ENCODE peak calls at places on chromosomes 2 and 18, in four cellular contexts. L, I, X and Z are unnamed samples.

GRCh38 chr2:201261471-201261870 is 1.1 kb downstream of the CASP8 start:
- DNase-seq in X (no peak), I (peak; percentile 36), L (peak; percentile 41), Z (no peak)

GRCh38 chr18:24731981-24732380 is 271.5 kb downstream of the HRH4 start:
- DNase-seq in L (no peak), X (no peak), I (no peak), Z (no peak)

GRCh38 chr2:183614797-183615429 is 490.7 kb downstream of the NUP35 start:
- DNase-seq in L (no peak), I (no peak), X (peak; percentile 37), Z (no peak)

GRCh38 chr2:122634261-122634660 is 878.8 kb downstream of the TSN start:
- DNase-seq in L (no peak), I (no peak), X (no peak), Z (no peak)

GRCh38 chr2:119352357-119352756 is 14.3 kb downstream of the C2orf76 start:
- DNase-seq in L (no peak), X (no peak), I (no peak), Z (no peak)

GRCh38 chr2:218396688-218397501 is 2.8 kb upstream of the CTDSP1 start:
- DNase-seq in X (peak; percentile 83), L (peak; percentile 65), I (peak; percentile 37), Z (no peak)

GRCh38 chr2:49948091-49948490 is 793.8 kb upstream of the FSHR start:
- DNase-seq in L (no peak), I (no peak), X (no peak), Z (no peak)

GRCh38 chr18:24200494-24200893 is 61.6 kb downstream of the CABYR start:
- DNase-seq in L (no peak), X (no peak), I (no peak), Z (no peak)

GRCh38 chr2:173075056-173075780 is 428 bp upstream of the MAP3K20 start:
- DNase-seq in X (peak; percentile 30), I (peak; percentile 2), L (no peak), Z (no peak)

GRCh38 chr18:40662898-40663437 is 1292.1 kb upstream of the PIK3C3 start:
- DNase-seq in L (no peak), I (no peak), X (no peak), Z (no peak)

GRCh38 chr2:62568983-62569837 is 63.2 kb upstream of the TMEM17 start:
- DNase-seq in L (no peak), I (no peak), X (no peak), Z (peak; percentile 8)

GRCh38 chr18:29012364-29012763 is 835.4 kb upstream of the CDH2 start:
- DNase-seq in X (no peak), L (no peak), I (no peak), Z (no peak)

GRCh38 chr2:187078297-187078696 is 229.3 kb upstream of the ZSWIM2 start:
- DNase-seq in X (no peak), I (no peak), L (no peak), Z (no peak)

GRCh38 chr2:66440011-66440542 is 5.2 kb downstream of the MEIS1 start:
- DNase-seq in L (no peak), I (no peak), X (peak; percentile 15), Z (no peak)

GRCh38 chr2:240236217-240237111 is 96.0 kb upstream of the OTOS start:
- DNase-seq in X (peak; percentile 41), I (no peak), L (no peak), Z (no peak)

GRCh38 chr2:240478346-240479110 is 43.1 kb downstream of the GPC1 start:
- DNase-seq in L (no peak), I (no peak), X (no peak), Z (no peak)

GRCh38 chr2:1817256-1818127 is 73.2 kb upstream of the PXDN start:
- DNase-seq in X (peak; percentile 48), L (peak; percentile 25), I (peak; percentile 50), Z (peak; percentile 58)

GRCh38 chr2:236642584-236643291 is 73.1 kb downstream of the ACKR3 start:
- DNase-seq in I (no peak), X (no peak), L (no peak), Z (no peak)

GRCh38 chr2:178764097-178764496 is 43.1 kb downstream of the TTN start:
- DNase-seq in X (no peak), I (no peak), L (no peak), Z (no peak)

GRCh38 chr2:84619784-84620371 is 103.6 kb downstream of the DNAH6 start:
- DNase-seq in X (no peak), L (no peak), I (no peak), Z (no peak)

GRCh38 chr2:164920430-164920829 is 34.9 kb downstream of the SLC38A11 start:
- DNase-seq in I (no peak), X (no peak), L (no peak), Z (no peak)

GRCh38 chr2:157789161-157789720 is 86.9 kb downstream of the ACVR1 start:
- DNase-seq in I (no peak), L (no peak), X (no peak), Z (no peak)

GRCh38 chr2:73050011-73050617 is 21.4 kb downstream of the SFXN5 start:
- DNase-seq in X (no peak), L (no peak), I (no peak), Z (no peak)

GRCh38 chr2:216604458-216604857 is 28.8 kb upstream of the IGFBP2 start:
- DNase-seq in I (no peak), X (no peak), L (no peak), Z (no peak)

GRCh38 chr2:230684222-230685164 is 28.1 kb upstream of the CAB39 start:
- DNase-seq in X (peak; percentile 2), L (no peak), I (no peak), Z (peak; percentile 34)

GRCh38 chr18:62763101-62763521 is 47.8 kb downstream of the PHLPP1 start:
- DNase-seq in X (no peak), I (no peak), L (no peak), Z (peak; percentile 15)

GRCh38 chr2:71721362-71721665 is 268.0 kb downstream of the DYSF start:
- DNase-seq in I (no peak), L (no peak), X (no peak), Z (no peak)

GRCh38 chr2:233961905-233962304 is 44.7 kb downstream of the TRPM8 start:
- DNase-seq in L (no peak), I (no peak), X (no peak), Z (no peak)

GRCh38 chr2:8346238-8346637 is 335.6 kb upstream of the ID2 start:
- DNase-seq in X (no peak), L (no peak), I (no peak), Z (no peak)

GRCh38 chr18:48715651-48716354 is 177.0 kb downstream of the CTIF start:
- DNase-seq in L (no peak), I (no peak), X (no peak), Z (no peak)

GRCh38 chr2:73175663-73176204 is 26.6 kb upstream of the NOTO start:
- DNase-seq in I (peak; percentile 48), X (peak; percentile 81), L (peak; percentile 61), Z (no peak)